ENCODE peak calls at places on chromosomes 3 and 15, in seven cellular contexts. E is psoas muscle, O is GM13977, G is PC-3, Y is hepatocyte, B is GM12865, D is stomach. L is an unnamed sample.

GRCh38 chr3:18556503-18556902 is 131.4 kb upstream of the SATB1 start:
- DNase-seq in D (no peak), G (peak; percentile 76), Y (no peak), E (no peak), O (no peak), B (peak; percentile 27), L (no peak)

GRCh38 chr15:63070681-63071129 is 28.2 kb downstream of the TPM1 start:
- DNase-seq in O (no peak), G (no peak), E (no peak), B (peak; percentile 62), Y (no peak), D (no peak), L (no peak)

GRCh38 chr3:134258761-134259347 is 8.2 kb upstream of the RYK start:
- DNase-seq in Y (no peak), O (no peak), B (no peak), E (no peak), G (no peak), D (no peak), L (no peak)

GRCh38 chr15:66249623-66250174 is 3.9 kb downstream of the MEGF11 start:
- DNase-seq in Y (no peak), B (no peak), O (no peak), E (no peak), D (no peak), G (no peak), L (no peak)

GRCh38 chr3:184486614-184487013 is 75.0 kb upstream of the EPHB3 start:
- DNase-seq in D (no peak), E (no peak), G (no peak), B (no peak), Y (no peak), O (no peak), L (no peak)

GRCh38 chr15:81069356-81069755 is 64.7 kb upstream of the CFAP161 start:
- DNase-seq in O (no peak), E (no peak), B (no peak), Y (no peak), G (no peak), D (no peak), L (no peak)

GRCh38 chr3:99499235-99499798 is 139.1 kb upstream of the COL8A1 start:
- DNase-seq in D (peak; percentile 27), O (peak; percentile 23), Y (peak; percentile 54), E (no peak), B (peak; percentile 64), G (peak; percentile 77), L (no peak)

GRCh38 chr15:55619783-55620182 is 31.6 kb upstream of the PYGO1 start:
- DNase-seq in G (no peak), E (no peak), D (no peak), Y (no peak), O (no peak), B (no peak), L (no peak)

GRCh38 chr3:108724101-108724500 is 33.1 kb downstream of the RETNLB start:
- DNase-seq in E (no peak), B (no peak), D (no peak), Y (no peak), G (no peak), O (no peak), L (no peak)

GRCh38 chr15:69074011-69074842 is 59.7 kb downstream of the NOX5 start:
- DNase-seq in D (peak; percentile 71), E (peak; percentile 68), G (peak; percentile 72), B (no peak), O (no peak), Y (peak; percentile 81), L (peak; percentile 34)

GRCh38 chr15:53251523-53251922 is 461.4 kb upstream of the ONECUT1 start:
- DNase-seq in D (no peak), E (no peak), O (no peak), B (no peak), Y (no peak), G (no peak), L (no peak)

GRCh38 chr3:48407542-48408099 is 22.3 kb downstream of the PLXNB1 start:
- DNase-seq in Y (no peak), E (no peak), B (no peak), G (no peak), D (no peak), O (peak; percentile 18), L (no peak)

GRCh38 chr15:22956257-22956979 is 23.8 kb downstream of the CYFIP1 start:
- DNase-seq in B (no peak), O (no peak), G (no peak), E (no peak), D (no peak), Y (no peak), L (no peak)

GRCh38 chr3:150407051-150407817 is 864 bp upstream of the TSC22D2 start:
- DNase-seq in O (peak; percentile 7), E (no peak), B (no peak), Y (peak; percentile 13), G (peak; percentile 44), D (no peak), L (no peak)

GRCh38 chr3:144429719-144430121 is 458.1 kb downstream of the DIPK2A start:
- DNase-seq in O (peak; percentile 30), G (peak; percentile 79), D (no peak), E (no peak), B (peak; percentile 74), Y (no peak), L (no peak)

GRCh38 chr15:89323825-89324224 is 10.8 kb downstream of the POLG start:
- DNase-seq in D (no peak), E (no peak), Y (no peak), G (no peak), B (no peak), O (no peak), L (no peak)

GRCh38 chr15:34812369-34812768 is 17.0 kb upstream of the ACTC1 start:
- DNase-seq in G (no peak), B (peak; percentile 25), O (no peak), D (no peak), Y (no peak), E (no peak), L (no peak)

GRCh38 chr15:58486564-58486963 is 54.8 kb downstream of the LIPC start:
- DNase-seq in E (no peak), O (no peak), G (no peak), Y (no peak), D (no peak), B (no peak), L (no peak)

GRCh38 chr3:44342191-44342790 is 3.7 kb downstream of the TCAIM start:
- DNase-seq in Y (peak; percentile 16), E (no peak), B (no peak), D (no peak), G (no peak), O (no peak), L (no peak)

GRCh38 chr3:56915969-56916586 is 114.3 kb upstream of the ARHGEF3 start:
- DNase-seq in E (no peak), B (peak; percentile 79), D (peak; percentile 37), G (no peak), O (no peak), Y (no peak), L (no peak)

GRCh38 chr3:98013428-98014349 is 21.4 kb downstream of the GABRR3 start:
- DNase-seq in Y (no peak), D (no peak), E (no peak), O (no peak), B (no peak), G (peak; percentile 19), L (no peak)

GRCh38 chr3:149449799-149450198 is 24.7 kb upstream of the TM4SF4 start:
- DNase-seq in D (no peak), Y (no peak), B (no peak), G (no peak), O (no peak), E (no peak), L (no peak)

GRCh38 chr3:106425021-106425420 is 556.2 kb upstream of the CBLB start:
- DNase-seq in Y (no peak), B (no peak), E (no peak), D (no peak), O (no peak), G (no peak), L (no peak)

GRCh38 chr3:129694228-129694627 is 87.8 kb upstream of the PLXND1 start:
- DNase-seq in G (peak; percentile 52), D (no peak), Y (peak; percentile 59), E (no peak), B (no peak), O (no peak), L (no peak)

DNA sequence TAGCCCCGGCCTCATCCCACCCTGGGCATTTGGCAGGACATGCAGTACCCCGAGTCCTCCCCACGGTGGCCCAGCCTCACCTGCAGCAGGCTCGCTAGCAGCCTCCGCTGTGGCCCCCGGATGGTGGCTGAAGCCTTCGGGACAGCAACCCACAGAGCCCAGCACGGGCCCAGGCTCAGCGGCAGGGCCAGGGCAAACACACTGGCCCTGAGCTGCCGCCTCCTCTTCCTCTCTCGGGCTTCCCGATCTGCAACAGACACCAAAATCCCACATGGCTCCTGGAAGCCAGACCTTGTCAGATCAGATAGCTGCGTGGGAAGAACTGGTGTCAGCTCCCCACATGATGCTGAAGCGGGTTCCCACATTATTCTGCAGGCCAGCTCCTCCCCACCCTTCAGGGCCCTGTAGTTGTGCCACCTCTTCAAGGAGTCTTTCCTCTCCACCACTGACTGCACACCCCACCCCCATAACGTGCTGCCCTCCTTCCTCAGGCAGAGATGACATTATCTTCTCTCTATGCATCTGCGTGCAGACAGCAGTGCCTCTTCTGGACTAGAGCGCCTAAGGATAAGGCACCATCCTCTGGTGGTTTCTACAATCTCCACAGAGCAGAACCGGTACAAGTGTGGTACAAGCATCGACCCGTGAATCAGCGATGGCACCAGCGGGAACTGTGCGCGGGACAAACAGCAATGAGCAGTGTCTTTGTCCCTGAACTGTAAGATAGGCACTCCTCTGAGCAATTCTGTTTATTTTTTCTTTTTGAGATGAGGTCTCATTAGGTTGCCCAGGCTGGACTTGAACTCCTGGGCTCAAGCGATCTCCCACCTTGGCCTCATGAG is 9.5 kb downstream of the TMEM44 start:
- DNase-seq in G (no peak), Y (no peak), E (no peak), D (no peak), B (no peak), O (no peak), L (no peak)
- TF ChIP-seq CTCF in G (no peak), Y (no peak), E (no peak), D (no peak), B (no peak), O (no peak), L (no peak)

GRCh38 chr15:67385971-67386370 is 131.4 kb downstream of the IQCH start:
- DNase-seq in D (no peak), B (no peak), G (no peak), Y (no peak), O (no peak), E (no peak), L (no peak)
- TF ChIP-seq CTCF in D (no peak), B (no peak), G (no peak), Y (peak; percentile 34), O (no peak), E (no peak), L (no peak)

DNA sequence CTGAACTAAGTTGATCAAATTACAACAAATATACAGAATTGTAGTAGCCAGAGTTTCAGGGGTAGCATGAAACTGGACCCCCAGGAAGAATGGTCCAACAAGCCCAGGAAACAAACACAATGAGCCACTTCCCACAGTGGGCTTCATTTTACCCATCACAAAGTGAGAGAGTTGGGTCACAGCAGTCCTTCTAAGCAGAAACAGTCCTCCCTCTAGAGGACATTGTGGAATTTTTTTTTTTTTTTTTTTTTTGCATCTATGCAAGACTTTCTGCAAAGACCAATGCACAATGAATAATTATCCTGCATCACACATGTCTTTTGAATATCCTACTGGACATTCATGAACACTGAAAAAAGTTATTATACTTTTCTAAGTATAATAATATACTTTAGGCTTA is 73.8 kb upstream of the ATP13A5 start:
- DNase-seq in O (no peak), D (no peak), B (no peak), Y (no peak), E (no peak), G (peak; percentile 30), L (no peak)
- TF ChIP-seq CTCF in O (peak; percentile 13), D (no peak), B (no peak), Y (peak; percentile 39), E (peak; percentile 11), G (peak; percentile 51), L (peak; percentile 48)

GRCh38 chr3:128681277-128681829 is 30.7 kb upstream of the RPN1 start:
- DNase-seq in B (no peak), O (no peak), D (no peak), G (no peak), Y (no peak), E (no peak), L (no peak)
- TF ChIP-seq CTCF in B (no peak), O (no peak), D (no peak), G (no peak), Y (no peak), E (no peak), L (no peak)

L was measured in progenitor cell of endocrine pancreas.